ENCODE peak calls at places on chromosomes 7 and 10, in nine cellular contexts. N, R, C, K, M, V, P, J and G are unnamed samples.

GRCh38 chr10:80522756-80523363 is 14.8 kb upstream of the SH2D4B start:
- DNase-seq in C (no peak), P (no peak), M (no peak), K (peak; percentile 28), J (no peak), V (no peak), R (no peak), N (no peak), G (no peak)

GRCh38 chr10:104777086-104777799 is 136.2 kb downstream of the SORCS3 start:
- DNase-seq in C (no peak), M (no peak), P (no peak), R (peak; percentile 34), K (no peak), V (no peak), N (no peak), J (no peak), G (no peak)

GRCh38 chr10:79196470-79197461 is 128.0 kb downstream of the ZMIZ1 start:
- DNase-seq in N (no peak), C (peak; percentile 73), J (peak; percentile 39), M (peak; percentile 84), P (peak; percentile 85), R (peak; percentile 55), V (peak; percentile 70), K (peak; percentile 65), G (peak; percentile 35)

GRCh38 chr7:1247527-1248041 is 14.9 kb downstream of the UNCX start:
- DNase-seq in N (no peak), V (no peak), R (no peak), K (peak; percentile 36), P (no peak), J (peak; percentile 58), M (peak; percentile 66), C (no peak), G (no peak)

GRCh38 chr7:40859076-40859475 is 724.3 kb downstream of the SUGCT start:
- DNase-seq in J (no peak), N (no peak), P (no peak), K (no peak), M (no peak), V (no peak), C (no peak), R (no peak), G (no peak)

GRCh38 chr7:1124164-1124563 is 35.8 kb downstream of the ZFAND2A start:
- DNase-seq in K (no peak), C (no peak), J (no peak), R (no peak), N (no peak), V (no peak), P (no peak), M (peak; percentile 49), G (no peak)

GRCh38 chr10:112203328-112204076 is 19.9 kb upstream of the GPAM start:
- DNase-seq in K (no peak), N (no peak), C (no peak), R (no peak), M (no peak), V (no peak), P (no peak), J (no peak), G (no peak)

GRCh38 chr7:79308176-79308575 is 145.3 kb downstream of the MAGI2 start:
- DNase-seq in J (no peak), R (peak; percentile 21), K (no peak), N (no peak), V (peak; percentile 39), M (no peak), C (no peak), P (no peak), G (no peak)

GRCh38 chr7:22197376-22197775 is 159.6 kb downstream of the RAPGEF5 start:
- DNase-seq in K (no peak), P (no peak), J (no peak), N (no peak), R (no peak), M (no peak), V (no peak), C (no peak), G (no peak)

GRCh38 chr7:87574630-87575029 is 26.1 kb downstream of the ABCB1 start:
- DNase-seq in V (peak; percentile 44), J (no peak), C (no peak), K (no peak), N (no peak), M (peak; percentile 16), R (no peak), P (no peak), G (no peak)

GRCh38 chr7:22872087-22872807 is 49.6 kb upstream of the TOMM7 start:
- DNase-seq in M (no peak), C (no peak), P (no peak), R (no peak), V (no peak), K (no peak), N (no peak), J (no peak), G (no peak)

GRCh38 chr10:93604145-93604544 is 3.1 kb upstream of the RBP4 start:
- DNase-seq in P (no peak), C (no peak), M (no peak), V (peak; percentile 14), N (no peak), R (no peak), K (no peak), J (no peak), G (no peak)

GRCh38 chr7:52794621-52795020 is 240.8 kb upstream of the POM121L12 start:
- DNase-seq in R (no peak), N (no peak), P (no peak), K (no peak), J (no peak), C (no peak), M (no peak), V (no peak), G (no peak)